ENCODE peak calls at places on chromosomes 7 and 10, in six cellular contexts. One of them, this sample, is unnamed.

GRCh38 chr7:151249034-151249731 is 689 bp upstream of the SMARCD3 start:
- DNase-seq in SK-N-SH: peak; percentile 84
- DNase-seq in activated naive CD8-positive, alpha-beta T cell treated with anti-CD3 and anti-CD28 coated beads, Interleukin-2, amount 50 U/mL, for 16 hours: no peak
- DNase-seq in AG04449: no peak
- DNase-seq in T-helper 1 cell: no peak
- DNase-seq in CD8-positive, alpha-beta memory T cell: no peak
- DNase-seq in this sample: no peak

GRCh38 chr7:78082556-78082955 is 284.0 kb downstream of the PHTF2 start:
- DNase-seq in SK-N-SH: no peak
- DNase-seq in activated naive CD8-positive, alpha-beta T cell treated with anti-CD3 and anti-CD28 coated beads, Interleukin-2, amount 50 U/mL, for 16 hours: no peak
- DNase-seq in AG04449: no peak
- DNase-seq in T-helper 1 cell: no peak
- DNase-seq in CD8-positive, alpha-beta memory T cell: no peak
- DNase-seq in this sample: no peak

GRCh38 chr7:145082366-145083240 is 246.8 kb upstream of the TPK1 start:
- DNase-seq in SK-N-SH: no peak
- DNase-seq in activated naive CD8-positive, alpha-beta T cell treated with anti-CD3 and anti-CD28 coated beads, Interleukin-2, amount 50 U/mL, for 16 hours: no peak
- DNase-seq in AG04449: no peak
- DNase-seq in T-helper 1 cell: no peak
- DNase-seq in CD8-positive, alpha-beta memory T cell: no peak
- DNase-seq in this sample: no peak

GRCh38 chr7:155559519-155560108 is 13.3 kb upstream of the CNPY1 start:
- DNase-seq in SK-N-SH: no peak
- DNase-seq in activated naive CD8-positive, alpha-beta T cell treated with anti-CD3 and anti-CD28 coated beads, Interleukin-2, amount 50 U/mL, for 16 hours: no peak
- DNase-seq in AG04449: no peak
- DNase-seq in T-helper 1 cell: no peak
- DNase-seq in CD8-positive, alpha-beta memory T cell: no peak
- DNase-seq in this sample: no peak

GRCh38 chr7:35386082-35386815 is 132.3 kb upstream of the TBX20 start:
- DNase-seq in SK-N-SH: no peak
- DNase-seq in activated naive CD8-positive, alpha-beta T cell treated with anti-CD3 and anti-CD28 coated beads, Interleukin-2, amount 50 U/mL, for 16 hours: no peak
- DNase-seq in AG04449: no peak
- DNase-seq in T-helper 1 cell: no peak
- DNase-seq in CD8-positive, alpha-beta memory T cell: no peak
- DNase-seq in this sample: no peak

GRCh38 chr10:80104066-80104926 is 25.8 kb downstream of the TMEM254 start:
- DNase-seq in SK-N-SH: peak; percentile 63
- DNase-seq in activated naive CD8-positive, alpha-beta T cell treated with anti-CD3 and anti-CD28 coated beads, Interleukin-2, amount 50 U/mL, for 16 hours: no peak
- DNase-seq in AG04449: peak; percentile 24
- DNase-seq in T-helper 1 cell: no peak
- DNase-seq in CD8-positive, alpha-beta memory T cell: no peak
- DNase-seq in this sample: no peak

GRCh38 chr10:86943316-86944030 is 13.9 kb downstream of the MMRN2 start:
- DNase-seq in SK-N-SH: no peak
- DNase-seq in activated naive CD8-positive, alpha-beta T cell treated with anti-CD3 and anti-CD28 coated beads, Interleukin-2, amount 50 U/mL, for 16 hours: no peak
- DNase-seq in AG04449: no peak
- DNase-seq in T-helper 1 cell: no peak
- DNase-seq in CD8-positive, alpha-beta memory T cell: no peak
- DNase-seq in this sample: no peak

GRCh38 chr10:4775808-4776207 is 50.2 kb upstream of the AKR1E2 start:
- DNase-seq in SK-N-SH: no peak
- DNase-seq in activated naive CD8-positive, alpha-beta T cell treated with anti-CD3 and anti-CD28 coated beads, Interleukin-2, amount 50 U/mL, for 16 hours: no peak
- DNase-seq in AG04449: peak; percentile 69
- DNase-seq in T-helper 1 cell: no peak
- DNase-seq in CD8-positive, alpha-beta memory T cell: no peak
- DNase-seq in this sample: no peak

GRCh38 chr7:129041142-129041928 is 13.6 kb downstream of the TNPO3 start:
- DNase-seq in SK-N-SH: no peak
- DNase-seq in activated naive CD8-positive, alpha-beta T cell treated with anti-CD3 and anti-CD28 coated beads, Interleukin-2, amount 50 U/mL, for 16 hours: no peak
- DNase-seq in AG04449: no peak
- DNase-seq in T-helper 1 cell: no peak
- DNase-seq in CD8-positive, alpha-beta memory T cell: no peak
- DNase-seq in this sample: no peak

GRCh38 chr7:42552227-42552626 is 315.2 kb upstream of the GLI3 start:
- DNase-seq in SK-N-SH: no peak
- DNase-seq in activated naive CD8-positive, alpha-beta T cell treated with anti-CD3 and anti-CD28 coated beads, Interleukin-2, amount 50 U/mL, for 16 hours: no peak
- DNase-seq in AG04449: no peak
- DNase-seq in T-helper 1 cell: no peak
- DNase-seq in CD8-positive, alpha-beta memory T cell: no peak
- DNase-seq in this sample: no peak

GRCh38 chr7:17991866-17992648 is 35.6 kb downstream of the PRPS1L1 start:
- DNase-seq in SK-N-SH: no peak
- DNase-seq in activated naive CD8-positive, alpha-beta T cell treated with anti-CD3 and anti-CD28 coated beads, Interleukin-2, amount 50 U/mL, for 16 hours: no peak
- DNase-seq in AG04449: no peak
- DNase-seq in T-helper 1 cell: no peak
- DNase-seq in CD8-positive, alpha-beta memory T cell: no peak
- DNase-seq in this sample: no peak

GRCh38 chr10:105974803-105975456 is 1189.6 kb downstream of the SORCS1 start:
- DNase-seq in SK-N-SH: no peak
- DNase-seq in activated naive CD8-positive, alpha-beta T cell treated with anti-CD3 and anti-CD28 coated beads, Interleukin-2, amount 50 U/mL, for 16 hours: no peak
- DNase-seq in AG04449: no peak
- DNase-seq in T-helper 1 cell: no peak
- DNase-seq in CD8-positive, alpha-beta memory T cell: no peak
- DNase-seq in this sample: no peak

GRCh38 chr7:55240418-55241142 is 124.6 kb upstream of the LANCL2 start:
- DNase-seq in SK-N-SH: no peak
- DNase-seq in activated naive CD8-positive, alpha-beta T cell treated with anti-CD3 and anti-CD28 coated beads, Interleukin-2, amount 50 U/mL, for 16 hours: no peak
- DNase-seq in AG04449: no peak
- DNase-seq in T-helper 1 cell: no peak
- DNase-seq in CD8-positive, alpha-beta memory T cell: no peak
- DNase-seq in this sample: no peak

GRCh38 chr7:115676080-115676479 is 354.5 kb downstream of the TFEC start:
- DNase-seq in SK-N-SH: no peak
- DNase-seq in activated naive CD8-positive, alpha-beta T cell treated with anti-CD3 and anti-CD28 coated beads, Interleukin-2, amount 50 U/mL, for 16 hours: no peak
- DNase-seq in AG04449: no peak
- DNase-seq in T-helper 1 cell: no peak
- DNase-seq in CD8-positive, alpha-beta memory T cell: no peak
- DNase-seq in this sample: no peak

GRCh38 chr7:114851406-114852025 is 70.4 kb upstream of the MDFIC start:
- DNase-seq in SK-N-SH: no peak
- DNase-seq in activated naive CD8-positive, alpha-beta T cell treated with anti-CD3 and anti-CD28 coated beads, Interleukin-2, amount 50 U/mL, for 16 hours: no peak
- DNase-seq in AG04449: no peak
- DNase-seq in T-helper 1 cell: no peak
- DNase-seq in CD8-positive, alpha-beta memory T cell: no peak
- DNase-seq in this sample: no peak

GRCh38 chr7:150397376-150398107 is 18.4 kb downstream of the ZNF775 start:
- DNase-seq in SK-N-SH: no peak
- DNase-seq in activated naive CD8-positive, alpha-beta T cell treated with anti-CD3 and anti-CD28 coated beads, Interleukin-2, amount 50 U/mL, for 16 hours: no peak
- DNase-seq in AG04449: no peak
- DNase-seq in T-helper 1 cell: no peak
- DNase-seq in CD8-positive, alpha-beta memory T cell: no peak
- DNase-seq in this sample: no peak

GRCh38 chr7:38977658-38978057 is at the start of gene POU6F2:
- DNase-seq in SK-N-SH: no peak
- DNase-seq in activated naive CD8-positive, alpha-beta T cell treated with anti-CD3 and anti-CD28 coated beads, Interleukin-2, amount 50 U/mL, for 16 hours: no peak
- DNase-seq in AG04449: no peak
- DNase-seq in T-helper 1 cell: no peak
- DNase-seq in CD8-positive, alpha-beta memory T cell: no peak
- DNase-seq in this sample: no peak

GRCh38 chr7:82677493-82677892 is 233.9 kb upstream of the CACNA2D1 start:
- DNase-seq in SK-N-SH: no peak
- DNase-seq in activated naive CD8-positive, alpha-beta T cell treated with anti-CD3 and anti-CD28 coated beads, Interleukin-2, amount 50 U/mL, for 16 hours: peak; percentile 4
- DNase-seq in AG04449: no peak
- DNase-seq in T-helper 1 cell: no peak
- DNase-seq in CD8-positive, alpha-beta memory T cell: peak; percentile 7
- DNase-seq in this sample: peak; percentile 13

GRCh38 chr10:58409956-58410610 is 24.9 kb downstream of the TFAM start:
- DNase-seq in SK-N-SH: no peak
- DNase-seq in activated naive CD8-positive, alpha-beta T cell treated with anti-CD3 and anti-CD28 coated beads, Interleukin-2, amount 50 U/mL, for 16 hours: no peak
- DNase-seq in AG04449: no peak
- DNase-seq in T-helper 1 cell: no peak
- DNase-seq in CD8-positive, alpha-beta memory T cell: no peak
- DNase-seq in this sample: no peak

GRCh38 chr7:92714280-92714679 is 122.1 kb downstream of the CDK6 start:
- DNase-seq in SK-N-SH: no peak
- DNase-seq in activated naive CD8-positive, alpha-beta T cell treated with anti-CD3 and anti-CD28 coated beads, Interleukin-2, amount 50 U/mL, for 16 hours: no peak
- DNase-seq in AG04449: no peak
- DNase-seq in T-helper 1 cell: no peak
- DNase-seq in CD8-positive, alpha-beta memory T cell: no peak
- DNase-seq in this sample: no peak

GRCh38 chr10:120505056-120505455 is 48.0 kb downstream of the PLPP4 start:
- DNase-seq in SK-N-SH: no peak
- DNase-seq in activated naive CD8-positive, alpha-beta T cell treated with anti-CD3 and anti-CD28 coated beads, Interleukin-2, amount 50 U/mL, for 16 hours: no peak
- DNase-seq in AG04449: no peak
- DNase-seq in T-helper 1 cell: no peak
- DNase-seq in CD8-positive, alpha-beta memory T cell: no peak
- DNase-seq in this sample: no peak

GRCh38 chr10:79435271-79436065 is 10.0 kb downstream of the ZCCHC24 start:
- DNase-seq in SK-N-SH: no peak
- DNase-seq in activated naive CD8-positive, alpha-beta T cell treated with anti-CD3 and anti-CD28 coated beads, Interleukin-2, amount 50 U/mL, for 16 hours: no peak
- DNase-seq in AG04449: no peak
- DNase-seq in T-helper 1 cell: no peak
- DNase-seq in CD8-positive, alpha-beta memory T cell: no peak
- DNase-seq in this sample: no peak

GRCh38 chr7:8249121-8249520 is 12.8 kb downstream of the ICA1 start:
- DNase-seq in SK-N-SH: no peak
- DNase-seq in activated naive CD8-positive, alpha-beta T cell treated with anti-CD3 and anti-CD28 coated beads, Interleukin-2, amount 50 U/mL, for 16 hours: no peak
- DNase-seq in AG04449: no peak
- DNase-seq in T-helper 1 cell: no peak
- DNase-seq in CD8-positive, alpha-beta memory T cell: no peak
- DNase-seq in this sample: no peak

GRCh38 chr7:95933618-95934017 is 161.3 kb downstream of the DYNC1I1 start:
- DNase-seq in SK-N-SH: no peak
- DNase-seq in activated naive CD8-positive, alpha-beta T cell treated with anti-CD3 and anti-CD28 coated beads, Interleukin-2, amount 50 U/mL, for 16 hours: no peak
- DNase-seq in AG04449: no peak
- DNase-seq in T-helper 1 cell: no peak
- DNase-seq in CD8-positive, alpha-beta memory T cell: no peak
- DNase-seq in this sample: no peak

GRCh38 chr10:60722623-60723022 is 55.7 kb upstream of the CDK1 start:
- DNase-seq in SK-N-SH: no peak
- DNase-seq in activated naive CD8-positive, alpha-beta T cell treated with anti-CD3 and anti-CD28 coated beads, Interleukin-2, amount 50 U/mL, for 16 hours: no peak
- DNase-seq in AG04449: no peak
- DNase-seq in T-helper 1 cell: no peak
- DNase-seq in CD8-positive, alpha-beta memory T cell: no peak
- DNase-seq in this sample: no peak

This sample was measured in T-cell.